ENCODE peak calls at places on chromosomes 3 and 15, in six cellular contexts. One of them, this sample, is unnamed.

GRCh38 chr15:78264304-78265136 is at the start of gene DNAJA4:
- DNase-seq in GM20000: peak; percentile 85
- DNase-seq in hepatic stellate cell: peak; percentile 36
- DNase-seq in MCF 10A: no peak
- DNase-seq in activated naive CD4-positive, alpha-beta T cell treated with Interleukin-2 at 50 U/mL for 16 hours: peak; percentile 60
- DNase-seq in NCI-H1105: no peak
- DNase-seq in this sample: peak; percentile 77

GRCh38 chr3:81728766-81729544 is 32.5 kb downstream of the GBE1 start:
- DNase-seq in GM20000: no peak
- DNase-seq in hepatic stellate cell: peak; percentile 21
- DNase-seq in MCF 10A: peak; percentile 54
- DNase-seq in activated naive CD4-positive, alpha-beta T cell treated with Interleukin-2 at 50 U/mL for 16 hours: no peak
- DNase-seq in NCI-H1105: no peak
- DNase-seq in this sample: no peak

GRCh38 chr15:75167588-75168076 is 34.0 kb upstream of the C15orf39 start:
- DNase-seq in GM20000: no peak
- DNase-seq in hepatic stellate cell: no peak
- DNase-seq in MCF 10A: peak; percentile 51
- DNase-seq in activated naive CD4-positive, alpha-beta T cell treated with Interleukin-2 at 50 U/mL for 16 hours: peak; percentile 8
- DNase-seq in NCI-H1105: no peak
- DNase-seq in this sample: no peak

GRCh38 chr3:7710284-7710683 is 791.3 kb upstream of the LMCD1 start:
- DNase-seq in GM20000: no peak
- DNase-seq in hepatic stellate cell: no peak
- DNase-seq in MCF 10A: peak; percentile 2
- DNase-seq in activated naive CD4-positive, alpha-beta T cell treated with Interleukin-2 at 50 U/mL for 16 hours: no peak
- DNase-seq in NCI-H1105: peak; percentile 9
- DNase-seq in this sample: peak; percentile 84

GRCh38 chr15:93378547-93378946 is 289.5 kb upstream of the RGMA start:
- DNase-seq in GM20000: no peak
- DNase-seq in hepatic stellate cell: no peak
- DNase-seq in MCF 10A: no peak
- DNase-seq in activated naive CD4-positive, alpha-beta T cell treated with Interleukin-2 at 50 U/mL for 16 hours: no peak
- DNase-seq in NCI-H1105: peak; percentile 67
- DNase-seq in this sample: peak; percentile 73

GRCh38 chr3:3137526-3137925 is 10.8 kb downstream of the TRNT1 start:
- DNase-seq in GM20000: no peak
- DNase-seq in hepatic stellate cell: no peak
- DNase-seq in MCF 10A: no peak
- DNase-seq in activated naive CD4-positive, alpha-beta T cell treated with Interleukin-2 at 50 U/mL for 16 hours: no peak
- DNase-seq in NCI-H1105: no peak
- DNase-seq in this sample: no peak

GRCh38 chr15:56524915-56525314 is 60.0 kb upstream of the MNS1 start:
- DNase-seq in GM20000: no peak
- DNase-seq in hepatic stellate cell: no peak
- DNase-seq in MCF 10A: peak; percentile 6
- DNase-seq in activated naive CD4-positive, alpha-beta T cell treated with Interleukin-2 at 50 U/mL for 16 hours: no peak
- DNase-seq in NCI-H1105: no peak
- DNase-seq in this sample: peak; percentile 33

GRCh38 chr3:193851941-193852674 is 259.1 kb downstream of the OPA1 start:
- DNase-seq in GM20000: no peak
- DNase-seq in hepatic stellate cell: no peak
- DNase-seq in MCF 10A: no peak
- DNase-seq in activated naive CD4-positive, alpha-beta T cell treated with Interleukin-2 at 50 U/mL for 16 hours: no peak
- DNase-seq in NCI-H1105: no peak
- DNase-seq in this sample: peak; percentile 81

GRCh38 chr3:122668930-122669730 is 11.5 kb upstream of the PARP14 start:
- DNase-seq in GM20000: no peak
- DNase-seq in hepatic stellate cell: peak; percentile 14
- DNase-seq in MCF 10A: no peak
- DNase-seq in activated naive CD4-positive, alpha-beta T cell treated with Interleukin-2 at 50 U/mL for 16 hours: peak; percentile 49
- DNase-seq in NCI-H1105: no peak
- DNase-seq in this sample: no peak

GRCh38 chr15:52505141-52505540 is 23.5 kb downstream of the MYO5A start:
- DNase-seq in GM20000: no peak
- DNase-seq in hepatic stellate cell: no peak
- DNase-seq in MCF 10A: peak; percentile 55
- DNase-seq in activated naive CD4-positive, alpha-beta T cell treated with Interleukin-2 at 50 U/mL for 16 hours: no peak
- DNase-seq in NCI-H1105: no peak
- DNase-seq in this sample: no peak

GRCh38 chr3:66443404-66443803 is 57.4 kb downstream of the LRIG1 start:
- DNase-seq in GM20000: no peak
- DNase-seq in hepatic stellate cell: no peak
- DNase-seq in MCF 10A: no peak
- DNase-seq in activated naive CD4-positive, alpha-beta T cell treated with Interleukin-2 at 50 U/mL for 16 hours: no peak
- DNase-seq in NCI-H1105: no peak
- DNase-seq in this sample: no peak

GRCh38 chr3:172647823-172648222 is 63.0 kb downstream of the NCEH1 start:
- DNase-seq in GM20000: no peak
- DNase-seq in hepatic stellate cell: no peak
- DNase-seq in MCF 10A: peak; percentile 84
- DNase-seq in activated naive CD4-positive, alpha-beta T cell treated with Interleukin-2 at 50 U/mL for 16 hours: no peak
- DNase-seq in NCI-H1105: peak; percentile 96
- DNase-seq in this sample: peak; percentile 91

GRCh38 chr3:47405820-47406761 is 25.3 kb downstream of the PTPN23 start:
- DNase-seq in GM20000: no peak
- DNase-seq in hepatic stellate cell: no peak
- DNase-seq in MCF 10A: peak; percentile 34
- DNase-seq in activated naive CD4-positive, alpha-beta T cell treated with Interleukin-2 at 50 U/mL for 16 hours: no peak
- DNase-seq in NCI-H1105: no peak
- DNase-seq in this sample: no peak

GRCh38 chr3:42666577-42666998 is 13.1 kb downstream of the ZBTB47 start:
- DNase-seq in GM20000: no peak
- DNase-seq in hepatic stellate cell: no peak
- DNase-seq in MCF 10A: no peak
- DNase-seq in activated naive CD4-positive, alpha-beta T cell treated with Interleukin-2 at 50 U/mL for 16 hours: no peak
- DNase-seq in NCI-H1105: no peak
- DNase-seq in this sample: no peak

GRCh38 chr3:188649521-188649920 is 495.6 kb downstream of the LPP start:
- DNase-seq in GM20000: no peak
- DNase-seq in hepatic stellate cell: no peak
- DNase-seq in MCF 10A: no peak
- DNase-seq in activated naive CD4-positive, alpha-beta T cell treated with Interleukin-2 at 50 U/mL for 16 hours: no peak
- DNase-seq in NCI-H1105: no peak
- DNase-seq in this sample: no peak

GRCh38 chr3:120039642-120040610 is 54.3 kb downstream of the GSK3B start:
- DNase-seq in GM20000: no peak
- DNase-seq in hepatic stellate cell: no peak
- DNase-seq in MCF 10A: peak; percentile 5
- DNase-seq in activated naive CD4-positive, alpha-beta T cell treated with Interleukin-2 at 50 U/mL for 16 hours: no peak
- DNase-seq in NCI-H1105: no peak
- DNase-seq in this sample: peak; percentile 15

GRCh38 chr3:34107669-34108068 is 309.2 kb downstream of the PDCD6IP start:
- DNase-seq in GM20000: no peak
- DNase-seq in hepatic stellate cell: no peak
- DNase-seq in MCF 10A: no peak
- DNase-seq in activated naive CD4-positive, alpha-beta T cell treated with Interleukin-2 at 50 U/mL for 16 hours: no peak
- DNase-seq in NCI-H1105: no peak
- DNase-seq in this sample: no peak

GRCh38 chr3:39478226-39478625 is 10.7 kb downstream of the MOBP start:
- DNase-seq in GM20000: no peak
- DNase-seq in hepatic stellate cell: no peak
- DNase-seq in MCF 10A: no peak
- DNase-seq in activated naive CD4-positive, alpha-beta T cell treated with Interleukin-2 at 50 U/mL for 16 hours: no peak
- DNase-seq in NCI-H1105: no peak
- DNase-seq in this sample: no peak

GRCh38 chr15:55588070-55588817 is at the start of gene PYGO1:
- DNase-seq in GM20000: peak; percentile 83
- DNase-seq in hepatic stellate cell: peak; percentile 62
- DNase-seq in MCF 10A: peak; percentile 64
- DNase-seq in activated naive CD4-positive, alpha-beta T cell treated with Interleukin-2 at 50 U/mL for 16 hours: peak; percentile 37
- DNase-seq in NCI-H1105: peak; percentile 23
- DNase-seq in this sample: peak; percentile 81

GRCh38 chr3:49689046-49689886 is at the start of the genes MST1 and RNF123:
- DNase-seq in GM20000: peak; percentile 93
- DNase-seq in hepatic stellate cell: peak; percentile 94
- DNase-seq in MCF 10A: peak; percentile 88
- DNase-seq in activated naive CD4-positive, alpha-beta T cell treated with Interleukin-2 at 50 U/mL for 16 hours: peak; percentile 93
- DNase-seq in NCI-H1105: no peak
- DNase-seq in this sample: no peak

GRCh38 chr15:74817370-74817737 is 4.7 kb downstream of the LMAN1L start:
- DNase-seq in GM20000: no peak
- DNase-seq in hepatic stellate cell: peak; percentile 57
- DNase-seq in MCF 10A: peak; percentile 70
- DNase-seq in activated naive CD4-positive, alpha-beta T cell treated with Interleukin-2 at 50 U/mL for 16 hours: no peak
- DNase-seq in NCI-H1105: no peak
- DNase-seq in this sample: peak; percentile 78

GRCh38 chr3:129654126-129654525 is 47.6 kb upstream of the PLXND1 start:
- DNase-seq in GM20000: no peak
- DNase-seq in hepatic stellate cell: peak; percentile 20
- DNase-seq in MCF 10A: no peak
- DNase-seq in activated naive CD4-positive, alpha-beta T cell treated with Interleukin-2 at 50 U/mL for 16 hours: no peak
- DNase-seq in NCI-H1105: no peak
- DNase-seq in this sample: no peak

GRCh38 chr15:66670698-66671580 is 31.1 kb upstream of the SMAD6 start:
- DNase-seq in GM20000: no peak
- DNase-seq in hepatic stellate cell: no peak
- DNase-seq in MCF 10A: peak; percentile 85
- DNase-seq in activated naive CD4-positive, alpha-beta T cell treated with Interleukin-2 at 50 U/mL for 16 hours: no peak
- DNase-seq in NCI-H1105: no peak
- DNase-seq in this sample: peak; percentile 97

GRCh38 chr3:132843851-132844565 is 121.8 kb upstream of the NPHP3 start:
- DNase-seq in GM20000: no peak
- DNase-seq in hepatic stellate cell: no peak
- DNase-seq in MCF 10A: no peak
- DNase-seq in activated naive CD4-positive, alpha-beta T cell treated with Interleukin-2 at 50 U/mL for 16 hours: no peak
- DNase-seq in NCI-H1105: no peak
- DNase-seq in this sample: no peak

GRCh38 chr3:190048831-190049541 is 71.7 kb downstream of the P3H2 start:
- DNase-seq in GM20000: no peak
- DNase-seq in hepatic stellate cell: peak; percentile 22
- DNase-seq in MCF 10A: peak; percentile 49
- DNase-seq in activated naive CD4-positive, alpha-beta T cell treated with Interleukin-2 at 50 U/mL for 16 hours: no peak
- DNase-seq in NCI-H1105: no peak
- DNase-seq in this sample: peak; percentile 54

GRCh38 chr15:90262426-90262825 is 3.0 kb upstream of the NGRN start:
- DNase-seq in GM20000: no peak
- DNase-seq in hepatic stellate cell: no peak
- DNase-seq in MCF 10A: peak; percentile 32
- DNase-seq in activated naive CD4-positive, alpha-beta T cell treated with Interleukin-2 at 50 U/mL for 16 hours: no peak
- DNase-seq in NCI-H1105: no peak
- DNase-seq in this sample: no peak

GRCh38 chr15:99981839-99982658 is 248.8 kb upstream of the LYSMD4 start:
- DNase-seq in GM20000: no peak
- DNase-seq in hepatic stellate cell: no peak
- DNase-seq in MCF 10A: no peak
- DNase-seq in activated naive CD4-positive, alpha-beta T cell treated with Interleukin-2 at 50 U/mL for 16 hours: no peak
- DNase-seq in NCI-H1105: no peak
- DNase-seq in this sample: no peak

GRCh38 chr3:172648736-172649135 is 62.1 kb downstream of the NCEH1 start:
- DNase-seq in GM20000: no peak
- DNase-seq in hepatic stellate cell: no peak
- DNase-seq in MCF 10A: peak; percentile 65
- DNase-seq in activated naive CD4-positive, alpha-beta T cell treated with Interleukin-2 at 50 U/mL for 16 hours: no peak
- DNase-seq in NCI-H1105: no peak
- DNase-seq in this sample: peak; percentile 66

GRCh38 chr3:180335056-180335455 is 266.9 kb upstream of the TTC14 start:
- DNase-seq in GM20000: no peak
- DNase-seq in hepatic stellate cell: no peak
- DNase-seq in MCF 10A: no peak
- DNase-seq in activated naive CD4-positive, alpha-beta T cell treated with Interleukin-2 at 50 U/mL for 16 hours: no peak
- DNase-seq in NCI-H1105: no peak
- DNase-seq in this sample: no peak

GRCh38 chr15:36265422-36265821 is 314.0 kb upstream of the CDIN1 start:
- DNase-seq in GM20000: no peak
- DNase-seq in hepatic stellate cell: no peak
- DNase-seq in MCF 10A: no peak
- DNase-seq in activated naive CD4-positive, alpha-beta T cell treated with Interleukin-2 at 50 U/mL for 16 hours: no peak
- DNase-seq in NCI-H1105: no peak
- DNase-seq in this sample: no peak

GRCh38 chr3:8499181-8499611 is 2.4 kb upstream of the LMCD1 start:
- DNase-seq in GM20000: no peak
- DNase-seq in hepatic stellate cell: no peak
- DNase-seq in MCF 10A: no peak
- DNase-seq in activated naive CD4-positive, alpha-beta T cell treated with Interleukin-2 at 50 U/mL for 16 hours: no peak
- DNase-seq in NCI-H1105: peak; percentile 11
- DNase-seq in this sample: peak; percentile 9

GRCh38 chr15:29682781-29683180 is 139.5 kb downstream of the TJP1 start:
- DNase-seq in GM20000: no peak
- DNase-seq in hepatic stellate cell: no peak
- DNase-seq in MCF 10A: peak; percentile 40
- DNase-seq in activated naive CD4-positive, alpha-beta T cell treated with Interleukin-2 at 50 U/mL for 16 hours: no peak
- DNase-seq in NCI-H1105: no peak
- DNase-seq in this sample: no peak

GRCh38 chr3:184176377-184177330 is 2.0 kb downstream of the AP2M1 start:
- DNase-seq in GM20000: no peak
- DNase-seq in hepatic stellate cell: peak; percentile 95
- DNase-seq in MCF 10A: peak; percentile 87
- DNase-seq in activated naive CD4-positive, alpha-beta T cell treated with Interleukin-2 at 50 U/mL for 16 hours: no peak
- DNase-seq in NCI-H1105: no peak
- DNase-seq in this sample: peak; percentile 49

GRCh38 chr3:9402410-9403228 is 5.2 kb downstream of the SETD5 start:
- DNase-seq in GM20000: no peak
- DNase-seq in hepatic stellate cell: no peak
- DNase-seq in MCF 10A: peak; percentile 48
- DNase-seq in activated naive CD4-positive, alpha-beta T cell treated with Interleukin-2 at 50 U/mL for 16 hours: no peak
- DNase-seq in NCI-H1105: peak; percentile 44
- DNase-seq in this sample: peak; percentile 91